ENCODE peak calls at places on chromosome 20, in five cellular contexts. S is SK-N-SH, O is GM23248, A is PC-9, E is hepatocyte. Q is an unnamed sample.

GRCh38 chr20:35004051-35004725 is 48.5 kb downstream of the MYH7B start:
- DNase-seq in S (no peak), A (no peak), E (no peak), O (no peak), Q (no peak)

GRCh38 chr20:400451-401275 is 7.4 kb upstream of the RBCK1 start:
- DNase-seq in O (peak; percentile 24), S (peak; percentile 53), E (no peak), A (no peak), Q (peak; percentile 46)

GRCh38 chr20:6231551-6231950 is 108.7 kb upstream of the FERMT1 start:
- DNase-seq in A (no peak), E (no peak), O (peak; percentile 21), S (no peak), Q (no peak)

GRCh38 chr20:33653900-33654596 is 8.1 kb upstream of the C20orf144 start:
- DNase-seq in A (peak; percentile 81), S (peak; percentile 21), E (peak; percentile 96), O (no peak), Q (no peak)

GRCh38 chr20:45347297-45347935 is 808 bp downstream of the SDC4 start:
- DNase-seq in E (no peak), A (no peak), S (peak; percentile 24), O (peak; percentile 59), Q (no peak)

GRCh38 chr20:46199198-46199597 is 81.1 kb downstream of the CD40 start:
- DNase-seq in A (no peak), O (no peak), S (no peak), E (no peak), Q (no peak)

GRCh38 chr20:20399705-20400104 is 31.8 kb downstream of the INSM1 start:
- DNase-seq in E (peak; percentile 14), A (no peak), S (no peak), O (no peak), Q (no peak)

GRCh38 chr20:23311932-23312331 is 38.7 kb upstream of the NXT1 start:
- DNase-seq in E (no peak), A (no peak), S (no peak), O (no peak), Q (no peak)

GRCh38 chr20:37379967-37380828 is 34.3 kb downstream of the SRC start:
- DNase-seq in A (no peak), S (peak; percentile 3), E (peak; percentile 68), O (peak; percentile 45), Q (no peak)

GRCh38 chr20:31256959-31257358 is 505 bp upstream of the DEFB115 start:
- DNase-seq in A (no peak), E (no peak), O (no peak), S (no peak), Q (no peak)
- H3K9me2 ChIP-seq in A (no peaks in the 10 kb centered on the region), E (no peaks in the 10 kb centered on the region), O (no peaks in the 10 kb centered on the region), S (no peaks in the 10 kb centered on the region), Q (no peaks in the 10 kb centered on the region)

DNA sequence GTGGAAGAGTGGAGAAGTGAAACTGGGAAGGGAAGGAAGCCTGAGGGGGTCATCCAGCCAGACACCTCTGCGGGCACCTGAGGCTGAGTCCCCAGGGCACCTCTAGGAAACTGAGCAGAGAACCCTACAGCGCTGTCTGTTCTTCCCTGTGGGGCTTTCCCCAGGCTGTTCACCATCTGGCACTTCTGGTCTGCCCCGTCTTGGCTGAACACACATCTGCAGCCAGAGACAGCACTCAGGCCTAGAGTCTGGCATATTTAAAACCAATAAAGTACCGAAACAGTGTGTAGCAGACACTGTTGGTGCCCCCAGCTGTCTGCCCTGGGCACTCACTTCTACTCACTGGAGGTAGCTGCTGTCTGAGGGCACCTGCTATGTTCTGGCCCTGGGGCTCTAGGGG is 9.4 kb upstream of the ARFGEF2 start:
- DNase-seq in A (no peak), O (no peak), E (no peak), S (no peak), Q (peak; percentile 54)
- H3K9me2 ChIP-seq in A (no peaks in the 10 kb centered on the region), O (no peaks in the 10 kb centered on the region), E (no peaks in the 10 kb centered on the region), S (no peaks in the 10 kb centered on the region), Q (no peaks in the 10 kb centered on the region)

GRCh38 chr20:63295018-63295417 is 2.0 kb downstream of the COL20A1 start:
- DNase-seq in A (no peak), O (no peak), E (no peak), S (no peak), Q (no peak)
- H3K9me2 ChIP-seq in A (no peaks in the 10 kb centered on the region), O (no peaks in the 10 kb centered on the region), E (no peaks in the 10 kb centered on the region), S (no peaks in the 10 kb centered on the region), Q (no peaks in the 10 kb centered on the region)

DNA sequence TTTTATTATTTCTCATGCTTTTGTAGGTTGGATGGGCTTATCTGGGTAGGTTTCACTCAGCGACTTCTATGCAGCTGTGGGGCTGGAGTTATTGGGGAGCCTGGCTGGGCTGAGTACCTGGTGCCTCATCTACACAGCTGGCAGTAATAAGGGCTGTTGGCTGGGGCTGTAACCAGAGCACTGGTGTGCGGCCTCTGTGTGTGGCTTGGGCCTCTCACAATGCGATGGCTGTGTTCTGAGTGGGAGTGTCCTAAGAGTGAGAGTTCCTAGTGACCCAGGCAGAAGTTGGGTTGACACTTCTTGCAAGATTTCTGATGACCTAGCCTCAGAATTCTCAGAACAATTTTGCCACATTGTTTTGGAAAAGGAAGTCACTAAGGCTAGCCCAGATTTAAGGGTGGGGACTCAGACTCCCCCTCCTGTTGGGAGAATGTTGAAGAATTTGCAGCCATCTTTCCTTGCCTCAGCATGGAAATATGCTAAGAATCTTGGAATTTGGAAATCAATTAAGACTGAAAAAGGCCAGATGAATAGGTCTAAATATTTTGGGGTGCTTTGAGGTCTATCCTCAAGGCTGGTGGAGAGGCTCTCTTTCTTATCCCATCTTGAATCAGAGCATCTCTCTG is 158.8 kb downstream of the SCP2D1 start:
- DNase-seq in A (no peak), S (no peak), O (no peak), E (no peak), Q (no peak)
- H3K9me2 ChIP-seq in A (no peaks in the 10 kb centered on the region), S (no peaks in the 10 kb centered on the region), O (no peaks in the 10 kb centered on the region), E (no peaks in the 10 kb centered on the region), Q (no peaks in the 10 kb centered on the region)

DNA sequence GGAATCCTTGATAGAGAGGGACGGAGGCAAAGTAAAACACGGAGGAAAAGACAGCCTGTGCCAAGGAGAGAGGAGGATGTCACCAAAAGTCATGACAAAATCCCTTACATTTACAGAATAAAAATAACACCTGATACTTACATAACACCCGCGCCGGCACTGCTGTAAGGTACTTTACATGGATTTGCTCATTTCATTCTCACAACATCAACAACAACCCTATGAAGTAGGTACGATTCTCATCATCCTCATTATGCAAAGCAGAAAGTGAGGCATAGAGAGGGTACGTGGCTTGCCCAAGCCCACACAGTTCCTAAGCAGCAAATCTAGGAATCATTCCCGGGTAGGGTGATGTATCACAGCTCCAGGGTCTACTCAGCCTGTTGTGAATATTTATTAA is 67.6 kb upstream of the NFATC2 start:
- DNase-seq in S (no peak), O (no peak), A (no peak), E (no peak), Q (no peak)
- H3K9me2 ChIP-seq in S (no peaks in the 10 kb centered on the region), O (no peaks in the 10 kb centered on the region), A (no peaks in the 10 kb centered on the region), E (no peaks in the 10 kb centered on the region), Q (no peaks in the 10 kb centered on the region)

GRCh38 chr20:17453592-17453991 is 77.6 kb downstream of the BFSP1 start:
- DNase-seq in S (no peak), A (no peak), O (no peak), E (no peak), Q (no peak)
- H3K9me2 ChIP-seq in S (no peaks in the 10 kb centered on the region), A (no peaks in the 10 kb centered on the region), O (no peaks in the 10 kb centered on the region), E (no peaks in the 10 kb centered on the region), Q (no peaks in the 10 kb centered on the region)